ENCODE peak calls at places on chromosomes 7 and 10, in four cellular contexts. D is A549, N is GM12878, H is H1. L is an unnamed sample.

GRCh38 chr7:7736671-7737070 is 18.3 kb upstream of the RPA3 start:
- DNase-seq in D (no peak), N (no peak), H (no peak), L (no peak)

GRCh38 chr10:64598604-64599003 is 1077.4 kb downstream of the REEP3 start:
- DNase-seq in D (no peak), N (no peak), H (no peak), L (no peak)

GRCh38 chr7:143512488-143513340 is 35.0 kb downstream of the TAS2R41 start:
- DNase-seq in D (no peak), N (no peak), H (no peak), L (no peak)

GRCh38 chr10:62851449-62851848 is 35.3 kb upstream of the EGR2 start:
- DNase-seq in D (peak; percentile 16), N (no peak), H (peak; percentile 65), L (peak; percentile 12)

GRCh38 chr7:134040988-134041387 is 86.2 kb upstream of the LRGUK start:
- DNase-seq in D (no peak), N (no peak), H (no peak), L (no peak)

GRCh38 chr10:62433901-62434300 is 59.7 kb downstream of the ZNF365 start:
- DNase-seq in D (no peak), N (no peak), H (no peak), L (no peak)

GRCh38 chr7:143924851-143925250 is 10.2 kb upstream of the OR2F2 start:
- DNase-seq in D (no peak), N (no peak), H (no peak), L (no peak)

GRCh38 chr10:86671419-86671818 is 3.1 kb downstream of the LDB3 start:
- DNase-seq in D (no peak), N (no peak), H (no peak), L (no peak)

GRCh38 chr10:89513206-89513605 is 22.2 kb downstream of the SLC16A12 start:
- DNase-seq in D (no peak), N (no peak), H (no peak), L (no peak)

GRCh38 chr7:28081016-28081415 is 99.6 kb downstream of the JAZF1 start:
- DNase-seq in D (no peak), N (no peak), H (no peak), L (no peak)

GRCh38 chr10:95509281-95509680 is 51.9 kb downstream of the SORBS1 start:
- DNase-seq in D (no peak), N (no peak), H (no peak), L (no peak)

GRCh38 chr7:157397751-157398691 is 61.2 kb downstream of the DNAJB6 start:
- DNase-seq in D (peak; percentile 70), N (no peak), H (no peak), L (no peak)

GRCh38 chr7:14936530-14936929 is 34.0 kb upstream of the DGKB start:
- DNase-seq in D (peak; percentile 9), N (no peak), H (no peak), L (no peak)

GRCh38 chr10:103781329-103782061 is 73.9 kb downstream of the SH3PXD2A start:
- DNase-seq in D (peak; percentile 69), N (no peak), H (no peak), L (peak; percentile 26)

GRCh38 chr10:126583507-126584200 is 86.8 kb downstream of the C10orf90 start:
- DNase-seq in D (no peak), N (no peak), H (no peak), L (no peak)

GRCh38 chr10:117632406-117632805 is 89.9 kb downstream of the EMX2 start:
- DNase-seq in D (no peak), N (no peak), H (peak; percentile 30), L (no peak)

GRCh38 chr7:151010307-151011096 is 13.8 kb downstream of the ATG9B start:
- DNase-seq in D (no peak), N (no peak), H (no peak), L (no peak)

GRCh38 chr7:112411186-112411795 is 39.0 kb upstream of the IFRD1 start:
- DNase-seq in D (peak; percentile 51), N (no peak), H (no peak), L (no peak)

GRCh38 chr10:30432631-30433285 is 1.2 kb upstream of the MAP3K8 start:
- DNase-seq in D (peak; percentile 77), N (no peak), H (no peak), L (peak; percentile 74)

GRCh38 chr10:85861513-85862197 is 504.9 kb downstream of the GRID1 start:
- DNase-seq in D (no peak), N (no peak), H (no peak), L (no peak)

GRCh38 chr10:71361581-71361980 is 35.1 kb upstream of the CDH23 start:
- DNase-seq in D (no peak), N (no peak), H (no peak), L (no peak)
- TF ChIP-seq MAX in D (no peak), N (no peak), H (no peak), L (no peak)

DNA sequence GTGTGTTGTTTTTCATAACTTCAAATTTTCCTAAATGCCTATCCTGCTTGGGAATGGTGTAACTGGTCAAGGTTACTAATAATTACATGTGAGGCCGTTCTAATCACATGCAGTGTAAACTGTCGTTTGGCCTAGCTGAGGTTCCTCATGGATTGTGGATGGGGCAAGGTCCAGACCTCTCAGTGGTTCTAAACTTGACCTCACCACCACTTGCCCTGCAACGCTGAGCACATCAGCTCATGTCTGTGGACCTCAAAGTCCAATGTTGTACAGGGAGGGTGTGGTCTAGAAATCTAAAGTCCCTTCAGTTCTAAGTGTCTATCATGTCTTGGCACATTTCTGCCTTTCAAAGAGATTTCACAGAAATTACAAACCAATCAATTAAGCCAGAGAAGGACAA is 15.6 kb downstream of the RBP3 start:
- DNase-seq in D (no peak), N (no peak), H (no peak), L (no peak)
- H3K4me1 ChIP-seq in D (no peaks in the 10 kb centered on the region), N (no peaks in the 10 kb centered on the region), H (peaks cover 7% of the 10 kb centered on the region), L (peaks cover 18% of the 10 kb centered on the region)

DNA sequence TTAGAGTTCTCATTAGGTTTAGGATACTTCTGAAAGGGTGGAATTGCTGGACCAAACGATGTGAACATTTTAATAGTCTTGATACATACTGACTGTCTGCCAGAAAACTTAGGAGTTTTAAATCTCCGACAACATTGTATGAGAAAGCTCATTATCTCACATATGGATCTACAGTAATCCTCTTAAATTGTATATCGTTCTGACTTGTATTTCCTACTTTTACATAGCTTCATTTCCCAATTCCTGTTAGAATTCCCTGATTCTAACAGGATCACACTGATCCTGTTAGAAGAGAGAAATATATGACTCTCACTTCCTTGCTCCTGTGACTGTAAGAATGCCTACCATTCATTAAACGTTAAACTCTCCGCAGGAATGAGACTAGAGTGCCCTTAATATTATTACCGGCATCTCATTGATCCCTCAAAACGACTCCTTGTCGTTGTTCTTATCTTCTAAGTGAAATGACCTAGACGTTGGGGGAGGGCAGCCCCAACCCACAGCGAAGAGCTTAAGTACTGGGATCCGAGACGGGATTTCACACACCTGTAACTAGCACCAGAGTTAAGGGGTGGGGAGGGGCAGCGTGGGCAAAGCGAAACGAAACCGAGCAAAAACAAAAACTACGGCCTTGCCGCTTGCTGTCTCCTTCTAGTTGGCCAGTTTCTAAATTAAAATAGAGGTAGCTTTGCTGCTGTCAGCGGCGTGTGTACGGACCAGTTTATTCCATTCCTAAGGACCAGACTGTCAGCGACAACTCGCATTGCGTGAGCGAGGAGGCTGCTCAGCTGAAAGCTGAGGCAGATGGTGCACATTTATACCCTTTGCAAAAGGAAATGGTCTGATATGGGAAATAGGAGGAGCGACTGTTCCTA is 678 bp upstream of the TMEM106B start:
- DNase-seq in D (no peak), N (no peak), H (no peak), L (no peak)
- TF ChIP-seq MAX in D (no peak), N (no peak), H (no peak), L (no peak)

GRCh38 chr10:7945025-7945424 is 109.5 kb upstream of the GATA3 start:
- DNase-seq in D (no peak), N (no peak), H (no peak), L (no peak)

GRCh38 chr10:7942311-7942710 is 112.2 kb upstream of the GATA3 start:
- DNase-seq in D (no peak), N (no peak), H (no peak), L (no peak)

GRCh38 chr10:7942859-7943258 is 111.6 kb upstream of the GATA3 start:
- DNase-seq in D (no peak), N (no peak), H (no peak), L (no peak)

GRCh38 chr10:7944537-7944936 is 110.0 kb upstream of the GATA3 start:
- DNase-seq in D (no peak), N (no peak), H (no peak), L (no peak)

GRCh38 chr10:7941576-7941975 is 112.9 kb upstream of the GATA3 start:
- DNase-seq in D (no peak), N (no peak), H (no peak), L (no peak)
- H3K4me1 ChIP-seq in D (peaks cover 9% of the 10 kb centered on the region), N (no peaks in the 10 kb centered on the region), H (peaks cover 13% of the 10 kb centered on the region), L (no peaks in the 10 kb centered on the region)

GRCh38 chr10:91198781-91199180 is 21.7 kb upstream of the PCGF5 start:
- DNase-seq in D (no peak), N (peak; percentile 68), H (no peak), L (no peak)
- TF ChIP-seq MAX in D (no peak), N (peak; percentile 23), H (no peak), L (no peak)

L was measured in HCT116.